ENCODE peak calls at places on chromosomes 7 and 10, in nine cellular contexts. G, M, X, A, U, L, I, O and J are unnamed samples.

GRCh38 chr7:140358024-140358770 is 40.1 kb downstream of the SLC37A3 start:
- DNase-seq in L (no peak), U (no peak), I (no peak), A (no peak), O (no peak), G (no peak), X (no peak), M (no peak), J (no peak)

GRCh38 chr7:37092548-37092947 is 356.1 kb downstream of the ELMO1 start:
- DNase-seq in A (no peak), X (no peak), I (no peak), O (no peak), L (no peak), U (no peak), M (no peak), G (no peak), J (peak)

GRCh38 chr10:51857326-51857725 is 157.9 kb upstream of the CSTF2T start:
- DNase-seq in U (no peak), G (no peak), X (no peak), M (no peak), O (no peak), L (no peak), I (no peak), A (no peak), J (no peak)

GRCh38 chr7:103967401-103967800 is 22.1 kb downstream of the RELN start:
- DNase-seq in O (no peak), L (no peak), G (no peak), U (no peak), I (no peak), M (no peak), X (no peak), A (no peak), J (no peak)

GRCh38 chr10:21011433-21012018 is 114.4 kb upstream of the NEBL start:
- DNase-seq in A (no peak), U (no peak), X (no peak), O (no peak), I (no peak), L (no peak), G (no peak), M (no peak), J (no peak)

GRCh38 chr10:60524541-60524940 is 134.9 kb upstream of the ANK3 start:
- DNase-seq in U (no peak), M (no peak), I (peak), O (peak), A (no peak), G (peak), X (no peak), L (no peak), J (no peak)

GRCh38 chr7:101179117-101179779 is 845 bp downstream of the NAT16 start:
- DNase-seq in A (no peak), I (no peak), X (no peak), G (no peak), L (peak), O (no peak), M (peak), U (peak), J (no peak)

GRCh38 chr7:29883462-29884398 is 77.4 kb downstream of the WIPF3 start:
- DNase-seq in M (no peak), O (no peak), L (no peak), X (no peak), U (peak), I (no peak), A (no peak), G (no peak), J (no peak)

GRCh38 chr10:29591416-29591968 is 43.3 kb downstream of the SVIL start:
- DNase-seq in O (no peak), U (no peak), M (no peak), X (no peak), G (no peak), A (no peak), I (no peak), L (no peak), J (no peak)

GRCh38 chr10:69146756-69147155 is 22.8 kb downstream of the VPS26A start:
- DNase-seq in U (no peak), L (no peak), M (no peak), G (no peak), A (no peak), X (no peak), O (no peak), I (peak), J (no peak)

GRCh38 chr10:102400061-102400460 is 4.6 kb downstream of the NFKB2 start:
- DNase-seq in M (no peak), X (no peak), U (peak), I (no peak), L (no peak), O (no peak), A (no peak), G (no peak), J (no peak)

GRCh38 chr7:116316838-116317612 is 106.7 kb downstream of the TES start:
- DNase-seq in G (peak), O (peak), X (peak), A (peak), U (no peak), L (no peak), M (no peak), I (peak), J (peak)

GRCh38 chr10:18418579-18419210 is 232.7 kb downstream of the NSUN6 start:
- DNase-seq in U (no peak), L (peak), I (peak), O (peak), G (no peak), X (no peak), M (no peak), A (no peak), J (peak)